ENCODE peak calls at places on chromosomes 13 and 19, in eight cellular contexts. W is AG10803, U is mesothelial cell of epicardium, N is NB4, H is cardiac muscle cell, V is Calu3, E is HFF-Myc, Z is cardiac fibroblast. Q is an unnamed sample.

GRCh38 chr13:65472336-65472735 is 1757.8 kb downstream of the PCDH9 start:
- DNase-seq in W (no peak), U (no peak), N (no peak), H (peak; percentile 10), V (no peak), E (peak; percentile 16), Z (no peak), Q (no peak)

GRCh38 chr13:113453962-113454361 is 674 bp upstream of the ADPRHL1 start:
- DNase-seq in W (peak; percentile 87), U (no peak), N (peak; percentile 76), H (peak; percentile 84), V (no peak), E (no peak), Z (peak; percentile 32), Q (no peak)

GRCh38 chr19:44662686-44663085 is 8.6 kb upstream of the CEACAM19 start:
- DNase-seq in W (peak; percentile 82), U (no peak), N (no peak), H (peak; percentile 43), V (no peak), E (no peak), Z (no peak), Q (no peak)

GRCh38 chr13:36904219-36904618 is 15.8 kb downstream of the SMAD9 start:
- DNase-seq in W (no peak), U (no peak), N (no peak), H (no peak), V (no peak), E (no peak), Z (no peak), Q (no peak)

GRCh38 chr19:7627166-7627565 is 2.2 kb downstream of the XAB2 start:
- DNase-seq in W (no peak), U (no peak), N (no peak), H (no peak), V (no peak), E (no peak), Z (no peak), Q (no peak)

GRCh38 chr13:105069106-105069505 is 1466.4 kb downstream of the EFNB2 start:
- DNase-seq in W (no peak), U (no peak), N (no peak), H (no peak), V (no peak), E (no peak), Z (peak; percentile 36), Q (no peak)

GRCh38 chr19:37953125-37953524 is 46.1 kb downstream of the SIPA1L3 start:
- DNase-seq in W (no peak), U (no peak), N (no peak), H (no peak), V (no peak), E (no peak), Z (no peak), Q (no peak)

GRCh38 chr13:66154981-66155380 is 1075.2 kb downstream of the PCDH9 start:
- DNase-seq in W (peak; percentile 42), U (no peak), N (peak; percentile 9), H (peak; percentile 13), V (no peak), E (no peak), Z (peak; percentile 61), Q (no peak)

DNA sequence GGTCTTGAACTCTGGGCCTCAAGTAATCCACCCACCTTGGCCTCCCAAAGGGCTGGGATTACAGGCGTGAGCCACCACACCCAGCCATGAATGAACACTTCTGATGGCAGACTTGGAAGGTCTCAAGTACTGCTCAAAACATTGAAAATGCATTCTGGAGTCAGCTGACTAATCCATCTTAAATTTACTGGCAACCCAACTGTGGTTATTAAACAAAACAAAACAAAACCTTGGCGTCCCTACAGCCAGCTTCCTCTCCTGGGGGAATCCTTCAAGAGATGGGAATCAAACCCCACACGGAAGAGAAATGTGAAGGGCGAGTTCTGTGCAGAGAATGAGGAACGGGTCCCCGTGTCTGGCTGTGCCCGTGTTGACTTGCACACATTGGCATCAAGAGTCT is 3.4 kb downstream of the MAP2K2 start:
- DNase-seq in W (peak; percentile 72), U (no peak), N (no peak), H (peak; percentile 57), V (no peak), E (no peak), Z (peak; percentile 91), Q (no peak)
- TF ChIP-seq CTCF in W (no peak), U (no peak), N (no peak), H (no peak), V (no peak), E (no peak), Z (no peak), Q (no peak)

GRCh38 chr19:14091885-14092462 is 1.4 kb upstream of the SAMD1 start:
- DNase-seq in W (no peak), U (no peak), N (peak; percentile 77), H (no peak), V (no peak), E (no peak), Z (no peak), Q (no peak)
- TF ChIP-seq CTCF in W (no peak), U (no peak), N (peak; percentile 6), H (no peak), V (no peak), E (no peak), Z (no peak), Q (no peak)

GRCh38 chr13:111952814-111953213 is 114.1 kb upstream of the SOX1 start:
- DNase-seq in W (no peak), U (peak; percentile 2), N (no peak), H (no peak), V (no peak), E (no peak), Z (no peak), Q (no peak)
- TF ChIP-seq CTCF in W (no peak), U (no peak), N (no peak), H (no peak), V (no peak), E (no peak), Z (no peak), Q (no peak)

GRCh38 chr13:98468929-98469328 is 108.0 kb downstream of the STK24 start:
- DNase-seq in W (no peak), U (no peak), N (no peak), H (no peak), V (no peak), E (no peak), Z (no peak), Q (no peak)

GRCh38 chr13:98468352-98468751 is 108.6 kb downstream of the STK24 start:
- DNase-seq in W (no peak), U (no peak), N (no peak), H (no peak), V (no peak), E (no peak), Z (no peak), Q (no peak)

GRCh38 chr13:98467263-98467985 is 109.5 kb downstream of the STK24 start:
- DNase-seq in W (no peak), U (no peak), N (no peak), H (no peak), V (no peak), E (no peak), Z (no peak), Q (no peak)

GRCh38 chr13:98462946-98463345 is 114.0 kb downstream of the STK24 start:
- DNase-seq in W (no peak), U (no peak), N (no peak), H (no peak), V (no peak), E (no peak), Z (no peak), Q (no peak)

GRCh38 chr13:98466634-98467236 is 110.2 kb downstream of the STK24 start:
- DNase-seq in W (peak; percentile 45), U (no peak), N (peak; percentile 45), H (peak; percentile 53), V (peak; percentile 34), E (no peak), Z (peak; percentile 71), Q (no peak)
- TF ChIP-seq CTCF in W (peak; percentile 73), U (no peak), N (peak; percentile 66), H (peak; percentile 72), V (no peak), E (peak; percentile 76), Z (peak; percentile 82), Q (peak; percentile 71)

DNA sequence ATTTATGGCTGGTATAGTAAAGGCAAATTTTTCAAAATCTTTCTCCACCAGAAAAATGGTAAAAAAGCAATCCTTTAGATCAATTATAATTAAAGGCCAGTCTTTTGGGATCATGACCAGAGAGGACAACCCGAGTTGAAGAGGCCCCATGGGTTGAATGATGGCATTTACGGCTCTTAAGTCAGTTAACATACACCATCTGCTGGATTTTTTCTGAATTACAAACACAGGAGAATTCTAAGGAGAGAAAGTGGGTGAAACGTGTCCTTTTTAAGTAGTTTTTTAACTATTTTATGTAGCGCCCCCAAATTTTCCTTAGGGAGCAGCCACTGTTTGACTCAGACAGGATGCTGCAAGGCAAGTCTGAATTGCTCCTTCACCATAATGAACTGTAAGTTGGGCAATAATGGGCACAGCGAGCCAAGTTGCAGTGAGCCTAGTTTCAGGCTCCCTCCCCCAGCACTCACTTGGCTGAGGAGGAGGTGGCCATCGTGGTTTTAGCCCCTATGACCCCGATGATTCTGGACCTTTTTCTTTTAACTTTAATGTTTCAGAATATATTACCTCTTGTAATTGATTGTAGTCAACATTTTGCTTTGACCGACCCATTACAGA is 13.6 kb upstream of the ZNF611 start:
- DNase-seq in W (peak; percentile 45), U (no peak), N (peak; percentile 59), H (peak; percentile 67), V (no peak), E (no peak), Z (peak; percentile 71), Q (no peak)
- TF ChIP-seq CTCF in W (peak; percentile 46), U (peak; percentile 61), N (peak; percentile 18), H (peak; percentile 35), V (no peak), E (no peak), Z (peak; percentile 32), Q (peak; percentile 28)

Q was measured in AG04450.